ENCODE peak calls at places on chromosomes 4 and X, in seven cellular contexts. R, V, A, E, I, P and U are unnamed samples.

GRCh38 chr4:4323705-4324534 is 33.9 kb downstream of the ZBTB49 start:
- DNase-seq in R (no peak), V (no peak), A (no peak), E (no peak), I (no peak), P (peak), U (no peak)

GRCh38 chr4:52949336-52949735 is 87.2 kb downstream of the RASL11B start:
- DNase-seq in R (no peak), V (no peak), A (no peak), E (no peak), I (no peak), P (no peak), U (no peak)

GRCh38 chrX:97616883-97617510 is 733.3 kb downstream of the RPA4 start:
- DNase-seq in R (peak), V (peak), A (no peak), E (no peak), I (no peak), P (peak), U (no peak)

GRCh38 chr4:103853627-103854026 is 133.8 kb upstream of the TACR3 start:
- DNase-seq in R (no peak), V (no peak), A (no peak), E (no peak), I (no peak), P (no peak), U (no peak)

GRCh38 chr4:180669637-180670036 is 1573.6 kb upstream of the TENM3 start:
- DNase-seq in R (no peak), V (peak), A (no peak), E (no peak), I (no peak), P (no peak), U (no peak)

GRCh38 chr4:40596522-40596921 is 33.1 kb downstream of the RBM47 start:
- DNase-seq in R (no peak), V (no peak), A (no peak), E (no peak), I (no peak), P (no peak), U (no peak)

GRCh38 chrX:41167888-41168287 is 82.6 kb downstream of the USP9X start:
- DNase-seq in R (no peak), V (no peak), A (no peak), E (no peak), I (no peak), P (no peak), U (no peak)

GRCh38 chr4:23773884-23774636 is 115.8 kb downstream of the PPARGC1A start:
- DNase-seq in R (no peak), V (no peak), A (no peak), E (no peak), I (no peak), P (no peak), U (no peak)

GRCh38 chr4:72809208-72809607 is 240.2 kb upstream of the ADAMTS3 start:
- DNase-seq in R (no peak), V (peak), A (no peak), E (no peak), I (no peak), P (peak), U (no peak)

GRCh38 chr4:13704761-13705160 is 77.2 kb upstream of the BOD1L1 start:
- DNase-seq in R (no peak), V (no peak), A (no peak), E (no peak), I (no peak), P (no peak), U (no peak)

GRCh38 chrX:119475389-119476101 is 7.3 kb downstream of the SLC25A5 start:
- DNase-seq in R (no peak), V (no peak), A (no peak), E (no peak), I (no peak), P (no peak), U (no peak)

GRCh38 chr4:34365891-34366290 is 1878.4 kb downstream of the ARAP2 start:
- DNase-seq in R (no peak), V (no peak), A (no peak), E (no peak), I (no peak), P (no peak), U (no peak)

GRCh38 chr4:120506536-120506935 is 416.0 kb downstream of the PRDM5 start:
- DNase-seq in R (no peak), V (no peak), A (no peak), E (no peak), I (no peak), P (no peak), U (no peak)

GRCh38 chr4:15291133-15291532 is 136.7 kb upstream of the C1QTNF7 start:
- DNase-seq in R (no peak), V (no peak), A (no peak), E (no peak), I (peak), P (no peak), U (no peak)

GRCh38 chr4:26682436-26682835 is 98.6 kb downstream of the TBC1D19 start:
- DNase-seq in R (no peak), V (no peak), A (no peak), E (no peak), I (no peak), P (no peak), U (no peak)

GRCh38 chr4:1082215-1083182 is 30.9 kb downstream of the RNF212 start:
- DNase-seq in R (peak), V (peak), A (no peak), E (no peak), I (peak), P (peak), U (peak)

GRCh38 chr4:95869961-95870500 is 30.1 kb downstream of the PDHA2 start:
- DNase-seq in R (no peak), V (peak), A (no peak), E (no peak), I (no peak), P (no peak), U (no peak)

GRCh38 chrX:13190051-13190450 is 129.8 kb downstream of the ATXN3L start:
- DNase-seq in R (no peak), V (peak), A (no peak), E (no peak), I (no peak), P (no peak), U (no peak)

GRCh38 chr4:7822858-7823257 is 116.8 kb downstream of the AFAP1 start:
- DNase-seq in R (no peak), V (no peak), A (no peak), E (no peak), I (no peak), P (no peak), U (no peak)

GRCh38 chrX:3743821-3744439 is 30.5 kb upstream of the PRKX start:
- DNase-seq in R (no peak), V (no peak), A (no peak), E (no peak), I (no peak), P (no peak), U (no peak)

GRCh38 chr4:3475713-3476260 is 12.7 kb downstream of the DOK7 start:
- DNase-seq in R (no peak), V (no peak), A (no peak), E (no peak), I (no peak), P (no peak), U (no peak)

GRCh38 chrX:3191186-3191585 is 149.9 kb downstream of the ARSF start:
- DNase-seq in R (no peak), V (no peak), A (no peak), E (no peak), I (no peak), P (peak), U (no peak)

GRCh38 chr4:189498457-189498856 is 442.2 kb upstream of the FRG1 start:
- DNase-seq in R (no peak), V (no peak), A (no peak), E (no peak), I (no peak), P (no peak), U (no peak)

GRCh38 chr4:169070895-169071218 is 60.8 kb upstream of the CBR4 start:
- DNase-seq in R (peak), V (peak), A (no peak), E (no peak), I (no peak), P (peak), U (peak)

GRCh38 chr4:15601862-15602261 is 53.3 kb downstream of the FBXL5 start:
- DNase-seq in R (no peak), V (no peak), A (no peak), E (no peak), I (no peak), P (no peak), U (no peak)

GRCh38 chrX:13449441-13449840 is 120.0 kb upstream of the EGFL6 start:
- DNase-seq in R (no peak), V (no peak), A (no peak), E (no peak), I (no peak), P (no peak), U (no peak)

GRCh38 chr4:2297606-2298517 is 36.0 kb upstream of the MXD4 start:
- DNase-seq in R (no peak), V (no peak), A (no peak), E (no peak), I (no peak), P (no peak), U (no peak)

GRCh38 chr4:4327652-4328121 is 37.6 kb downstream of the ZBTB49 start:
- DNase-seq in R (peak), V (no peak), A (no peak), E (no peak), I (no peak), P (peak), U (peak)

GRCh38 chrX:97668126-97668525 is 784.4 kb downstream of the RPA4 start:
- DNase-seq in R (no peak), V (no peak), A (no peak), E (no peak), I (no peak), P (no peak), U (no peak)

GRCh38 chr4:120874792-120875774 is 47.4 kb downstream of the PRDM5 start:
- DNase-seq in R (no peak), V (no peak), A (no peak), E (no peak), I (no peak), P (no peak), U (no peak)